ENCODE peak calls at places on chromosomes 12 and 14, in five cellular contexts. N, D, V, O and S are unnamed samples.

GRCh38 chr14:59688224-59689170 is 111.9 kb upstream of the CCDC175 start:
- DNase-seq in N (peak; percentile 43), D (peak; percentile 45), V (peak; percentile 47), O (peak; percentile 29), S (peak; percentile 38)

GRCh38 chr14:60981626-60982455 is 796 bp downstream of the SLC38A6 start:
- DNase-seq in N (no peak), D (peak; percentile 72), V (peak; percentile 15), O (no peak), S (peak; percentile 85)

GRCh38 chr12:124700810-124701594 is 133.6 kb upstream of the NCOR2 start:
- DNase-seq in N (no peak), D (no peak), V (no peak), O (no peak), S (no peak)

GRCh38 chr14:103209054-103209453 is 85.8 kb downstream of the TNFAIP2 start:
- DNase-seq in N (no peak), D (no peak), V (no peak), O (no peak), S (no peak)

GRCh38 chr14:93525691-93526451 is 95.1 kb downstream of the UNC79 start:
- DNase-seq in N (no peak), D (no peak), V (no peak), O (no peak), S (no peak)

GRCh38 chr12:104547239-104547638 is 90.5 kb downstream of the CHST11 start:
- DNase-seq in N (no peak), D (no peak), V (no peak), O (no peak), S (no peak)

GRCh38 chr12:14314801-14315200 is 50.7 kb upstream of the ATF7IP start:
- DNase-seq in N (no peak), D (no peak), V (no peak), O (no peak), S (no peak)

GRCh38 chr14:61107148-61107641 is 126.2 kb downstream of the SLC38A6 start:
- DNase-seq in N (no peak), D (no peak), V (no peak), O (no peak), S (peak; percentile 56)

GRCh38 chr12:53220857-53221202 is 11.2 kb downstream of the RARG start:
- DNase-seq in N (peak; percentile 85), D (peak; percentile 93), V (peak; percentile 93), O (peak; percentile 70), S (peak; percentile 93)

GRCh38 chr12:83122623-83122934 is 435.9 kb downstream of the TMTC2 start:
- DNase-seq in N (no peak), D (no peak), V (no peak), O (no peak), S (no peak)

GRCh38 chr12:131736807-131737484 is 26.1 kb downstream of the SFSWAP start:
- DNase-seq in N (no peak), D (peak; percentile 53), V (no peak), O (no peak), S (no peak)

GRCh38 chr12:2673966-2674810 is 120.6 kb upstream of the FKBP4 start:
- DNase-seq in N (no peak), D (no peak), V (no peak), O (no peak), S (no peak)

GRCh38 chr12:11228268-11228879 is 41.1 kb downstream of the PRB3 start:
- DNase-seq in N (peak; percentile 35), D (peak; percentile 37), V (peak; percentile 38), O (peak; percentile 9), S (peak; percentile 2)